ENCODE peak calls at places on chromosomes 16 and 17, in six cellular contexts. L, S, Q, C, Y and G are unnamed samples.

GRCh38 chr16:78962457-78962929 is 638.0 kb downstream of the MAF start:
- DNase-seq in Y (no peak), Q (no peak), C (no peak), L (no peak), S (no peak), G (no peak)

GRCh38 chr17:82351254-82351712 is 7.8 kb upstream of the TEX19 start:
- DNase-seq in C (no peak), S (no peak), Q (no peak), Y (no peak), L (no peak), G (no peak)

GRCh38 chr16:58656872-58657271 is 27.2 kb upstream of the CNOT1 start:
- DNase-seq in L (no peak), C (no peak), Y (no peak), Q (no peak), S (no peak), G (no peak)

GRCh38 chr16:65684230-65684629 is 562.4 kb upstream of the CDH11 start:
- DNase-seq in S (no peak), C (no peak), Q (no peak), Y (no peak), L (no peak), G (no peak)

GRCh38 chr17:7774037-7774659 is 56.6 kb downstream of the DNAH2 start:
- DNase-seq in S (no peak), Y (no peak), C (no peak), L (peak; percentile 34), Q (peak; percentile 67), G (peak; percentile 37)

GRCh38 chr16:9680021-9680655 is 502.1 kb downstream of the GRIN2A start:
- DNase-seq in S (no peak), C (no peak), L (no peak), Q (no peak), Y (no peak), G (no peak)

GRCh38 chr17:44086364-44087311 is 16.1 kb downstream of the G6PC3 start:
- DNase-seq in C (no peak), Y (no peak), L (peak; percentile 95), Q (peak; percentile 99), S (peak; percentile 68), G (peak; percentile 97)

GRCh38 chr17:17877548-17878358 is 41.0 kb upstream of the SREBF1 start:
- DNase-seq in Y (no peak), S (peak; percentile 74), Q (peak; percentile 59), L (peak; percentile 78), C (no peak), G (peak; percentile 58)

GRCh38 chr17:5381542-5381941 is 37.9 kb downstream of the NUP88 start:
- DNase-seq in Q (no peak), Y (no peak), C (no peak), S (no peak), L (peak; percentile 34), G (no peak)

GRCh38 chr17:1783834-1784611 is 22.2 kb downstream of the SERPINF1 start:
- DNase-seq in Y (no peak), C (no peak), L (peak; percentile 84), Q (peak; percentile 80), S (peak; percentile 62), G (peak; percentile 71)

GRCh38 chr16:75230471-75231110 is 11.8 kb downstream of the CTRB1 start:
- DNase-seq in L (no peak), S (no peak), Y (no peak), C (no peak), Q (no peak), G (no peak)

GRCh38 chr17:76094046-76094445 is 9.5 kb downstream of the EXOC7 start:
- DNase-seq in Q (no peak), C (no peak), Y (no peak), S (no peak), L (no peak), G (no peak)

GRCh38 chr17:73952498-73953205 is 250.8 kb upstream of the RPL38 start:
- DNase-seq in Q (no peak), S (peak; percentile 80), C (peak; percentile 11), Y (peak; percentile 58), L (peak; percentile 46), G (peak; percentile 50)

GRCh38 chr16:70750893-70751467 is 50.0 kb downstream of the VAC14 start:
- DNase-seq in S (no peak), L (peak; percentile 90), Q (peak; percentile 96), C (no peak), Y (peak; percentile 27), G (no peak)

GRCh38 chr17:45130640-45131293 is 1.5 kb downstream of the PLCD3 start:
- DNase-seq in C (no peak), S (no peak), Y (no peak), Q (no peak), L (no peak), G (no peak)

GRCh38 chr16:82834156-82834758 is 207.5 kb downstream of the CDH13 start:
- DNase-seq in Y (no peak), C (no peak), Q (no peak), S (no peak), L (no peak), G (peak; percentile 13)